ENCODE peak calls at places on chromosomes 3 and 15, in four cellular contexts. One of them, this sample, is unnamed.

GRCh38 chr15:41558400-41559238 is at the start of gene TYRO3:
- DNase-seq in germinal center: peak
- DNase-seq in NCI-H2081: peak
- DNase-seq in hippocampal formation: peak
- DNase-seq in this sample: no peak

GRCh38 chr15:68310178-68310810 is 32.7 kb downstream of the FEM1B start:
- DNase-seq in germinal center: no peak
- DNase-seq in NCI-H2081: no peak
- DNase-seq in hippocampal formation: no peak
- DNase-seq in this sample: no peak

GRCh38 chr3:9169951-9170850 is 79.2 kb downstream of the SRGAP3 start:
- DNase-seq in germinal center: no peak
- DNase-seq in NCI-H2081: no peak
- DNase-seq in hippocampal formation: no peak
- DNase-seq in this sample: no peak

GRCh38 chr3:9681723-9682081 is 21.9 kb upstream of the CPNE9 start:
- DNase-seq in germinal center: no peak
- DNase-seq in NCI-H2081: no peak
- DNase-seq in hippocampal formation: no peak
- DNase-seq in this sample: no peak

GRCh38 chr3:62965311-62965710 is 90.1 kb upstream of the CADPS start:
- DNase-seq in germinal center: no peak
- DNase-seq in NCI-H2081: no peak
- DNase-seq in hippocampal formation: no peak
- DNase-seq in this sample: no peak

GRCh38 chr3:36893137-36893557 is 51.7 kb downstream of the TRANK1 start:
- DNase-seq in germinal center: peak
- DNase-seq in NCI-H2081: no peak
- DNase-seq in hippocampal formation: peak
- DNase-seq in this sample: no peak

GRCh38 chr15:48963524-48964113 is at the start of gene SHC4:
- DNase-seq in germinal center: peak
- DNase-seq in NCI-H2081: peak
- DNase-seq in hippocampal formation: peak
- DNase-seq in this sample: peak

GRCh38 chr3:129068291-129068886 is 7.8 kb downstream of the GP9 start:
- DNase-seq in germinal center: no peak
- DNase-seq in NCI-H2081: no peak
- DNase-seq in hippocampal formation: no peak
- DNase-seq in this sample: no peak

GRCh38 chr3:175590745-175591144 is 731.6 kb downstream of the NAALADL2 start:
- DNase-seq in germinal center: no peak
- DNase-seq in NCI-H2081: peak
- DNase-seq in hippocampal formation: no peak
- DNase-seq in this sample: no peak

GRCh38 chr3:119810018-119810435 is 28.1 kb downstream of the NR1I2 start:
- DNase-seq in germinal center: peak
- DNase-seq in NCI-H2081: no peak
- DNase-seq in hippocampal formation: no peak
- DNase-seq in this sample: no peak

GRCh38 chr15:52113708-52114107 is 1.1 kb upstream of the BCL2L10 start:
- DNase-seq in germinal center: no peak
- DNase-seq in NCI-H2081: no peak
- DNase-seq in hippocampal formation: no peak
- DNase-seq in this sample: no peak

GRCh38 chr15:57610130-57610529 is 18.4 kb downstream of the MYZAP start:
- DNase-seq in germinal center: no peak
- DNase-seq in NCI-H2081: no peak
- DNase-seq in hippocampal formation: no peak
- DNase-seq in this sample: no peak

GRCh38 chr3:136904746-136905145 is 42.7 kb downstream of the NCK1 start:
- DNase-seq in germinal center: no peak
- DNase-seq in NCI-H2081: no peak
- DNase-seq in hippocampal formation: no peak
- DNase-seq in this sample: no peak

GRCh38 chr3:151733613-151734012 is at the start of gene AADACL2:
- DNase-seq in germinal center: no peak
- DNase-seq in NCI-H2081: no peak
- DNase-seq in hippocampal formation: no peak
- DNase-seq in this sample: no peak

GRCh38 chr3:71495708-71496472 is 87.6 kb downstream of the FOXP1 start:
- DNase-seq in germinal center: no peak
- DNase-seq in NCI-H2081: no peak
- DNase-seq in hippocampal formation: no peak
- DNase-seq in this sample: no peak

GRCh38 chr3:128489860-128490649 is 2.9 kb downstream of the GATA2 start:
- DNase-seq in germinal center: no peak
- DNase-seq in NCI-H2081: peak
- DNase-seq in hippocampal formation: no peak
- DNase-seq in this sample: no peak

GRCh38 chr3:167733961-167734497 is 663 bp downstream of the PDCD10 start:
- DNase-seq in germinal center: no peak
- DNase-seq in NCI-H2081: no peak
- DNase-seq in hippocampal formation: no peak
- DNase-seq in this sample: no peak

GRCh38 chr3:197478746-197479668 is 76.8 kb downstream of the BDH1 start:
- DNase-seq in germinal center: no peak
- DNase-seq in NCI-H2081: no peak
- DNase-seq in hippocampal formation: no peak
- DNase-seq in this sample: no peak

GRCh38 chr3:8532251-8532831 is 30.7 kb downstream of the LMCD1 start:
- DNase-seq in germinal center: no peak
- DNase-seq in NCI-H2081: no peak
- DNase-seq in hippocampal formation: no peak
- DNase-seq in this sample: no peak

GRCh38 chr3:39000008-39000450 is 51.7 kb downstream of the SCN11A start:
- DNase-seq in germinal center: peak
- DNase-seq in NCI-H2081: peak
- DNase-seq in hippocampal formation: no peak
- DNase-seq in this sample: peak

GRCh38 chr15:82970696-82971095 is 15.3 kb upstream of the RAMAC start:
- DNase-seq in germinal center: no peak
- DNase-seq in NCI-H2081: no peak
- DNase-seq in hippocampal formation: no peak
- DNase-seq in this sample: no peak

GRCh38 chr15:72319985-72320671 is at the start of gene CELF6:
- DNase-seq in germinal center: peak
- DNase-seq in NCI-H2081: peak
- DNase-seq in hippocampal formation: peak
- DNase-seq in this sample: peak

GRCh38 chr3:50542177-50543034 is 25.1 kb downstream of the C3orf18 start:
- DNase-seq in germinal center: peak
- DNase-seq in NCI-H2081: peak
- DNase-seq in hippocampal formation: peak
- DNase-seq in this sample: peak

GRCh38 chr3:102629943-102630342 is 195.1 kb downstream of the ZPLD1 start:
- DNase-seq in germinal center: no peak
- DNase-seq in NCI-H2081: no peak
- DNase-seq in hippocampal formation: no peak
- DNase-seq in this sample: no peak

GRCh38 chr3:122619040-122619439 is 41.6 kb downstream of the PARP15 start:
- DNase-seq in germinal center: no peak
- DNase-seq in NCI-H2081: no peak
- DNase-seq in hippocampal formation: no peak
- DNase-seq in this sample: no peak

GRCh38 chr3:58965870-58966269 is 84.0 kb downstream of the CFAP20DC start:
- DNase-seq in germinal center: no peak
- DNase-seq in NCI-H2081: no peak
- DNase-seq in hippocampal formation: no peak
- DNase-seq in this sample: no peak